ENCODE peak calls at places on chromosomes 11 and 22, in nine cellular contexts. One of them, this sample, is unnamed.

GRCh38 chr11:89498845-89499448 is 7.8 kb upstream of the NOX4 start:
- DNase-seq in Caki2: no peak
- DNase-seq in midbrain: no peak
- DNase-seq in tibial artery: no peak
- DNase-seq in foreskin fibroblast: no peak
- DNase-seq in astrocyte of the spinal cord: no peak
- DNase-seq in stimulated activated CD4-positive, alpha-beta T cell treated with anti-CD3 and anti-CD28 coated beads, Interleukin-2, amount 100 ng/mL, for 24 hours: no peak
- DNase-seq in aorta: no peak
- DNase-seq in A549: peak; percentile 14
- DNase-seq in this sample: no peak

GRCh38 chr11:115151010-115151409 is 353.2 kb downstream of the CADM1 start:
- DNase-seq in foreskin fibroblast: no peak
- DNase-seq in A549: no peak
- DNase-seq in astrocyte of the spinal cord: no peak
- DNase-seq in tibial artery: no peak
- DNase-seq in aorta: no peak
- DNase-seq in stimulated activated CD4-positive, alpha-beta T cell treated with anti-CD3 and anti-CD28 coated beads, Interleukin-2, amount 100 ng/mL, for 24 hours: no peak
- DNase-seq in midbrain: no peak
- DNase-seq in Caki2: no peak
- DNase-seq in this sample: no peak

GRCh38 chr11:86888164-86888977 is 66.8 kb downstream of the FZD4 start:
- DNase-seq in A549: no peak
- DNase-seq in Caki2: no peak
- DNase-seq in stimulated activated CD4-positive, alpha-beta T cell treated with anti-CD3 and anti-CD28 coated beads, Interleukin-2, amount 100 ng/mL, for 24 hours: no peak
- DNase-seq in midbrain: no peak
- DNase-seq in aorta: no peak
- DNase-seq in tibial artery: no peak
- DNase-seq in foreskin fibroblast: peak; percentile 81
- DNase-seq in astrocyte of the spinal cord: peak; percentile 65
- DNase-seq in this sample: peak; percentile 30

GRCh38 chr22:44576311-44577260 is 78.6 kb upstream of the RTL6 start:
- DNase-seq in stimulated activated CD4-positive, alpha-beta T cell treated with anti-CD3 and anti-CD28 coated beads, Interleukin-2, amount 100 ng/mL, for 24 hours: no peak
- DNase-seq in tibial artery: peak; percentile 39
- DNase-seq in astrocyte of the spinal cord: no peak
- DNase-seq in foreskin fibroblast: no peak
- DNase-seq in midbrain: no peak
- DNase-seq in Caki2: no peak
- DNase-seq in A549: no peak
- DNase-seq in aorta: peak; percentile 69
- DNase-seq in this sample: no peak

GRCh38 chr11:1458340-1459218 is 28.0 kb downstream of the MOB2 start:
- DNase-seq in aorta: peak; percentile 90
- DNase-seq in Caki2: peak; percentile 14
- DNase-seq in foreskin fibroblast: peak; percentile 34
- DNase-seq in stimulated activated CD4-positive, alpha-beta T cell treated with anti-CD3 and anti-CD28 coated beads, Interleukin-2, amount 100 ng/mL, for 24 hours: no peak
- DNase-seq in astrocyte of the spinal cord: no peak
- DNase-seq in midbrain: peak; percentile 36
- DNase-seq in tibial artery: peak; percentile 96
- DNase-seq in A549: peak; percentile 55
- DNase-seq in this sample: peak; percentile 28

GRCh38 chr11:11857769-11858168 is 16.0 kb downstream of the USP47 start:
- DNase-seq in foreskin fibroblast: no peak
- DNase-seq in tibial artery: no peak
- DNase-seq in aorta: no peak
- DNase-seq in stimulated activated CD4-positive, alpha-beta T cell treated with anti-CD3 and anti-CD28 coated beads, Interleukin-2, amount 100 ng/mL, for 24 hours: no peak
- DNase-seq in Caki2: peak; percentile 94
- DNase-seq in A549: peak; percentile 32
- DNase-seq in astrocyte of the spinal cord: no peak
- DNase-seq in midbrain: peak; percentile 51
- DNase-seq in this sample: no peak

GRCh38 chr22:23884133-23884532 is 10.1 kb upstream of the MIF start:
- DNase-seq in Caki2: no peak
- DNase-seq in aorta: no peak
- DNase-seq in A549: no peak
- DNase-seq in astrocyte of the spinal cord: no peak
- DNase-seq in tibial artery: no peak
- DNase-seq in foreskin fibroblast: no peak
- DNase-seq in stimulated activated CD4-positive, alpha-beta T cell treated with anti-CD3 and anti-CD28 coated beads, Interleukin-2, amount 100 ng/mL, for 24 hours: no peak
- DNase-seq in midbrain: no peak
- DNase-seq in this sample: no peak

GRCh38 chr22:46976130-46976529 is 213.7 kb downstream of the TBC1D22A start:
- DNase-seq in midbrain: no peak
- DNase-seq in stimulated activated CD4-positive, alpha-beta T cell treated with anti-CD3 and anti-CD28 coated beads, Interleukin-2, amount 100 ng/mL, for 24 hours: no peak
- DNase-seq in Caki2: no peak
- DNase-seq in tibial artery: no peak
- DNase-seq in foreskin fibroblast: no peak
- DNase-seq in astrocyte of the spinal cord: no peak
- DNase-seq in A549: no peak
- DNase-seq in aorta: no peak
- DNase-seq in this sample: no peak

GRCh38 chr11:112613051-112613972 is 347.9 kb upstream of the NCAM1 start:
- DNase-seq in midbrain: no peak
- DNase-seq in A549: no peak
- DNase-seq in stimulated activated CD4-positive, alpha-beta T cell treated with anti-CD3 and anti-CD28 coated beads, Interleukin-2, amount 100 ng/mL, for 24 hours: no peak
- DNase-seq in aorta: no peak
- DNase-seq in astrocyte of the spinal cord: peak; percentile 75
- DNase-seq in tibial artery: no peak
- DNase-seq in foreskin fibroblast: peak; percentile 10
- DNase-seq in Caki2: no peak
- DNase-seq in this sample: peak; percentile 70

GRCh38 chr11:112968988-112969714 is 7.9 kb downstream of the NCAM1 start:
- DNase-seq in stimulated activated CD4-positive, alpha-beta T cell treated with anti-CD3 and anti-CD28 coated beads, Interleukin-2, amount 100 ng/mL, for 24 hours: no peak
- DNase-seq in Caki2: no peak
- DNase-seq in midbrain: no peak
- DNase-seq in foreskin fibroblast: peak; percentile 4
- DNase-seq in tibial artery: no peak
- DNase-seq in astrocyte of the spinal cord: peak; percentile 68
- DNase-seq in aorta: no peak
- DNase-seq in A549: no peak
- DNase-seq in this sample: no peak

GRCh38 chr22:18091916-18092526 is 14.2 kb downstream of the PEX26 start:
- DNase-seq in midbrain: no peak
- DNase-seq in astrocyte of the spinal cord: peak; percentile 33
- DNase-seq in aorta: peak; percentile 91
- DNase-seq in tibial artery: no peak
- DNase-seq in foreskin fibroblast: no peak
- DNase-seq in A549: peak; percentile 78
- DNase-seq in stimulated activated CD4-positive, alpha-beta T cell treated with anti-CD3 and anti-CD28 coated beads, Interleukin-2, amount 100 ng/mL, for 24 hours: peak; percentile 32
- DNase-seq in Caki2: peak; percentile 81
- DNase-seq in this sample: peak; percentile 85

This sample was measured in cardiac fibroblast.